ENCODE peak calls at places on chromosome 21, in six cellular contexts. O is fibroblast of lung, N is astrocyte of the cerebellum, L is cardiac fibroblast, B is foreskin fibroblast, E is GM12865. W is an unnamed sample.

GRCh38 chr21:41640756-41641509 is 125.9 kb downstream of the RIPK4 start:
- DNase-seq in O (peak; percentile 18), N (no peak), L (peak; percentile 67), B (no peak), E (no peak), W (no peak)

GRCh38 chr21:36027352-36027751 is 33.0 kb downstream of the SETD4 start:
- DNase-seq in O (peak; percentile 45), N (no peak), L (peak; percentile 33), B (no peak), E (peak; percentile 18), W (no peak)

GRCh38 chr21:42010507-42011493 is 640 bp upstream of the ZBTB21 start:
- DNase-seq in O (no peak), N (no peak), L (peak; percentile 13), B (no peak), E (peak; percentile 57), W (no peak)

GRCh38 chr21:41726058-41726558 is 40.7 kb downstream of the RIPK4 start:
- DNase-seq in O (no peak), N (no peak), L (no peak), B (no peak), E (no peak), W (no peak)

GRCh38 chr21:34362136-34362444 is 1.7 kb upstream of the KCNE2 start:
- DNase-seq in O (no peak), N (no peak), L (no peak), B (no peak), E (no peak), W (no peak)

GRCh38 chr21:41615613-41616012 is 107.7 kb upstream of the TMPRSS2 start:
- DNase-seq in O (peak; percentile 99), N (peak; percentile 99), L (peak; percentile 98), B (peak; percentile 93), E (no peak), W (peak; percentile 100)

GRCh38 chr21:15692711-15693110 is 37.1 kb upstream of the USP25 start:
- DNase-seq in O (no peak), N (no peak), L (no peak), B (no peak), E (no peak), W (no peak)

GRCh38 chr21:21163904-21164303 is 165.7 kb downstream of the NCAM2 start:
- DNase-seq in O (peak; percentile 82), N (peak; percentile 69), L (peak; percentile 85), B (peak; percentile 61), E (peak; percentile 51), W (peak; percentile 5)

GRCh38 chr21:37266515-37267221 is 466 bp downstream of the VPS26C start:
- DNase-seq in O (peak; percentile 32), N (no peak), L (peak; percentile 40), B (no peak), E (no peak), W (no peak)

GRCh38 chr21:46515109-46515508 is 56.4 kb downstream of the DIP2A start:
- DNase-seq in O (peak; percentile 57), N (no peak), L (peak; percentile 62), B (no peak), E (no peak), W (no peak)

GRCh38 chr21:36260030-36260787 is 59.8 kb upstream of the MORC3 start:
- DNase-seq in O (peak; percentile 85), N (peak; percentile 72), L (peak; percentile 81), B (peak; percentile 52), E (peak; percentile 71), W (peak; percentile 31)

GRCh38 chr21:41364308-41364707 is 2.5 kb downstream of the MX2 start:
- DNase-seq in O (no peak), N (no peak), L (no peak), B (no peak), E (peak; percentile 41), W (no peak)

GRCh38 chr21:45407629-45408247 is 2.8 kb downstream of the COL18A1 start:
- DNase-seq in O (no peak), N (no peak), L (no peak), B (no peak), E (no peak), W (no peak)
- H3K4me3 ChIP-seq in O (no peak overlapping the region), N (no peak overlapping the region), L (no peak overlapping the region), B (no peak overlapping the region), E (no peak overlapping the region), W (no peak overlapping the region)

DNA sequence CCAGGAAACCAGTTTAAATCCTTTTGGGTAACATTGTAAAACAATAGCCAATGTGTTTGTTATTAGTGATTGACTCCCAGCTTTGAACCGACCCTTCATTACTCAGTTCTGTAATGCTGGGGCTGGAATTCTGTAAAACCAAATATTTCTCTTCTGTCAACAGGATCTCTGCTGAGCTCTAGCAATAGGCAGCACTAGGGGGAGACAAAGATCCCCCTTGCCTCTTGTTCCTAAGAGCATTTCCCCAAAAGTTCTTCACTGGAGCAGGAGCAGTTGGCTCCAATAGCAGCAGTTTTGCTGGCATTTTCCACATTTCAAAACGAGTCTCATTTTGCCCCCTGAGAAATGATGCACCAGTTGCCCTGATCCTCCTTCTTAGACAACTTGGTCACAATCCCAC is 1671.1 kb downstream of the MRPL39 start:
- DNase-seq in O (peak; percentile 50), N (peak; percentile 28), L (peak; percentile 21), B (no peak), E (peak; percentile 12), W (no peak)
- TF ChIP-seq CTCF in O (no peak), N (peak; percentile 79), L (peak; percentile 54), B (no peak), E (peak; percentile 26), W (no peak)

DNA sequence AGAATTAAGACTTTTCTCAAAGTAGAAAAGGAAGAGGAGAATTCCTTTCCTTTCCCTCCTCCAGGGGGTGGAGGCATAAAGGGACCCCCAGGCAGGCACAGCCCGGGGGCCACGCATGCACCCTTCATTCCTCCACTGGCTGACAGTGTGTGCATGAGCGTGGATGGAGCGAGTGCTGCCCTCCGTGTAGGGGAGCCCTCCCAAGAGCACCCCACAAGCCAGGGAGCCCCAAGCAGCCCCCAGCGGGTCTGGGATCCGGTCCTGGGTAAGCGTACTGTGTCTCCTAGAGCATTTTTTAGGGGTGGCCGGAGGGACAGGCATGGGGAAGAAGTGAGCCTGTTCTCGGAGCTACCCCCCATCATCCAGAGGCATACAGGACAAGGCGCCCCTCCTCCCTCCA is 120.5 kb downstream of the SIK1 start:
- DNase-seq in O (no peak), N (no peak), L (no peak), B (no peak), E (no peak), W (no peak)
- H3K4me3 ChIP-seq in O (no peak overlapping the region), N (no peak overlapping the region), L (no peak overlapping the region), B (no peak overlapping the region), E (no peak overlapping the region), W (no peak overlapping the region)

GRCh38 chr21:28148400-28149064 is 844.1 kb downstream of the LTN1 start:
- DNase-seq in O (peak; percentile 42), N (no peak), L (peak; percentile 72), B (no peak), E (no peak), W (no peak)
- TF ChIP-seq CTCF in O (no peak), N (no peak), L (no peak), B (no peak), E (no peak), W (no peak)

GRCh38 chr21:8989261-8989882 is 1532.0 kb upstream of the TPTE start:
- DNase-seq in O (no peak), N (no peak), L (no peak), B (no peak), E (no peak), W (no peak)
- H3K4me3 ChIP-seq in O (no peak overlapping the region), N (no peak overlapping the region), L (no peak overlapping the region), B (no peak overlapping the region), E (no peak overlapping the region), W (no peak overlapping the region)

GRCh38 chr21:17231124-17231523 is 281.7 kb upstream of the CXADR start:
- DNase-seq in O (no peak), N (no peak), L (no peak), B (no peak), E (no peak), W (no peak)
- TF ChIP-seq CTCF in O (no peak), N (no peak), L (no peak), B (no peak), E (no peak), W (no peak)